ENCODE peak calls at places on chromosome 15, in six cellular contexts. One of them, this sample, is unnamed.

GRCh38 chr15:85334241-85334640 is 46.2 kb upstream of the AKAP13 start:
- DNase-seq in GM12891: no peak
- DNase-seq in RWPE1: no peak
- DNase-seq in H9: no peak
- DNase-seq in cardiac muscle cell: no peak
- DNase-seq in NCI-H1105 treated with DMSO at 0.1 percent for 48 hours: no peak
- DNase-seq in this sample: no peak

GRCh38 chr15:67024998-67025368 is 40.4 kb upstream of the SMAD3 start:
- DNase-seq in GM12891: no peak
- DNase-seq in RWPE1: no peak
- DNase-seq in H9: no peak
- DNase-seq in cardiac muscle cell: no peak
- DNase-seq in NCI-H1105 treated with DMSO at 0.1 percent for 48 hours: no peak
- DNase-seq in this sample: no peak

GRCh38 chr15:38589502-38589901 is 24.9 kb upstream of the RASGRP1 start:
- DNase-seq in GM12891: no peak
- DNase-seq in RWPE1: peak; percentile 88
- DNase-seq in H9: no peak
- DNase-seq in cardiac muscle cell: peak; percentile 87
- DNase-seq in NCI-H1105 treated with DMSO at 0.1 percent for 48 hours: no peak
- DNase-seq in this sample: peak; percentile 37

GRCh38 chr15:31106495-31107300 is 5.2 kb upstream of the TRPM1 start:
- DNase-seq in GM12891: no peak
- DNase-seq in RWPE1: no peak
- DNase-seq in H9: no peak
- DNase-seq in cardiac muscle cell: no peak
- DNase-seq in NCI-H1105 treated with DMSO at 0.1 percent for 48 hours: no peak
- DNase-seq in this sample: no peak

GRCh38 chr15:49235446-49236207 is 65.6 kb downstream of the GALK2 start:
- DNase-seq in GM12891: no peak
- DNase-seq in RWPE1: peak; percentile 30
- DNase-seq in H9: peak; percentile 57
- DNase-seq in cardiac muscle cell: peak; percentile 92
- DNase-seq in NCI-H1105 treated with DMSO at 0.1 percent for 48 hours: peak; percentile 56
- DNase-seq in this sample: no peak

GRCh38 chr15:59005579-59005978 is 18.1 kb downstream of the RNF111 start:
- DNase-seq in GM12891: no peak
- DNase-seq in RWPE1: no peak
- DNase-seq in H9: no peak
- DNase-seq in cardiac muscle cell: no peak
- DNase-seq in NCI-H1105 treated with DMSO at 0.1 percent for 48 hours: no peak
- DNase-seq in this sample: no peak

GRCh38 chr15:53522878-53523455 is 236.5 kb downstream of the WDR72 start:
- DNase-seq in GM12891: no peak
- DNase-seq in RWPE1: no peak
- DNase-seq in H9: no peak
- DNase-seq in cardiac muscle cell: no peak
- DNase-seq in NCI-H1105 treated with DMSO at 0.1 percent for 48 hours: peak; percentile 89
- DNase-seq in this sample: no peak

GRCh38 chr15:90906181-90906849 is 3.2 kb downstream of the MAN2A2 start:
- DNase-seq in GM12891: no peak
- DNase-seq in RWPE1: no peak
- DNase-seq in H9: no peak
- DNase-seq in cardiac muscle cell: no peak
- DNase-seq in NCI-H1105 treated with DMSO at 0.1 percent for 48 hours: no peak
- DNase-seq in this sample: no peak

GRCh38 chr15:33722005-33722672 is 246.2 kb upstream of the CHRM5 start:
- DNase-seq in GM12891: no peak
- DNase-seq in RWPE1: no peak
- DNase-seq in H9: no peak
- DNase-seq in cardiac muscle cell: peak; percentile 47
- DNase-seq in NCI-H1105 treated with DMSO at 0.1 percent for 48 hours: no peak
- DNase-seq in this sample: no peak

GRCh38 chr15:52857937-52858336 is 67.8 kb upstream of the ONECUT1 start:
- DNase-seq in GM12891: no peak
- DNase-seq in RWPE1: peak; percentile 30
- DNase-seq in H9: no peak
- DNase-seq in cardiac muscle cell: no peak
- DNase-seq in NCI-H1105 treated with DMSO at 0.1 percent for 48 hours: no peak
- DNase-seq in this sample: no peak

GRCh38 chr15:67911727-67912126 is 71.9 kb upstream of the RNU6-1 start:
- DNase-seq in GM12891: no peak
- DNase-seq in RWPE1: no peak
- DNase-seq in H9: no peak
- DNase-seq in cardiac muscle cell: no peak
- DNase-seq in NCI-H1105 treated with DMSO at 0.1 percent for 48 hours: no peak
- DNase-seq in this sample: no peak

GRCh38 chr15:47788685-47789084 is 71.4 kb downstream of the SEMA6D start:
- DNase-seq in GM12891: no peak
- DNase-seq in RWPE1: no peak
- DNase-seq in H9: no peak
- DNase-seq in cardiac muscle cell: no peak
- DNase-seq in NCI-H1105 treated with DMSO at 0.1 percent for 48 hours: no peak
- DNase-seq in this sample: no peak

GRCh38 chr15:68553994-68554715 is 24.6 kb upstream of the CORO2B start:
- DNase-seq in GM12891: no peak
- DNase-seq in RWPE1: peak; percentile 71
- DNase-seq in H9: peak; percentile 72
- DNase-seq in cardiac muscle cell: peak; percentile 73
- DNase-seq in NCI-H1105 treated with DMSO at 0.1 percent for 48 hours: peak; percentile 81
- DNase-seq in this sample: peak; percentile 77

GRCh38 chr15:32834156-32834555 is 116.4 kb downstream of the GREM1 start:
- DNase-seq in GM12891: peak; percentile 11
- DNase-seq in RWPE1: no peak
- DNase-seq in H9: no peak
- DNase-seq in cardiac muscle cell: no peak
- DNase-seq in NCI-H1105 treated with DMSO at 0.1 percent for 48 hours: no peak
- DNase-seq in this sample: no peak

GRCh38 chr15:58457466-58457965 is 25.7 kb downstream of the LIPC start:
- DNase-seq in GM12891: peak; percentile 39
- DNase-seq in RWPE1: peak; percentile 59
- DNase-seq in H9: no peak
- DNase-seq in cardiac muscle cell: peak; percentile 50
- DNase-seq in NCI-H1105 treated with DMSO at 0.1 percent for 48 hours: no peak
- DNase-seq in this sample: no peak

GRCh38 chr15:68319997-68320396 is 42.5 kb downstream of the FEM1B start:
- DNase-seq in GM12891: no peak
- DNase-seq in RWPE1: no peak
- DNase-seq in H9: no peak
- DNase-seq in cardiac muscle cell: no peak
- DNase-seq in NCI-H1105 treated with DMSO at 0.1 percent for 48 hours: no peak
- DNase-seq in this sample: no peak

GRCh38 chr15:94383041-94383440 is 151.7 kb downstream of the MCTP2 start:
- DNase-seq in GM12891: no peak
- DNase-seq in RWPE1: no peak
- DNase-seq in H9: no peak
- DNase-seq in cardiac muscle cell: no peak
- DNase-seq in NCI-H1105 treated with DMSO at 0.1 percent for 48 hours: no peak
- DNase-seq in this sample: no peak

GRCh38 chr15:63475670-63476069 is 28.7 kb upstream of the USP3 start:
- DNase-seq in GM12891: no peak
- DNase-seq in RWPE1: no peak
- DNase-seq in H9: no peak
- DNase-seq in cardiac muscle cell: no peak
- DNase-seq in NCI-H1105 treated with DMSO at 0.1 percent for 48 hours: no peak
- DNase-seq in this sample: no peak

GRCh38 chr15:69014454-69014853 is at the start of gene NOX5:
- DNase-seq in GM12891: no peak
- DNase-seq in RWPE1: peak; percentile 45
- DNase-seq in H9: no peak
- DNase-seq in cardiac muscle cell: no peak
- DNase-seq in NCI-H1105 treated with DMSO at 0.1 percent for 48 hours: no peak
- DNase-seq in this sample: peak; percentile 34

This sample was measured in K562.